ENCODE peak calls at places on chromosomes 13 and 19, in four cellular contexts. One of them, this sample, is unnamed.

GRCh38 chr19:1355974-1356865 is 27.5 kb upstream of the NDUFS7 start:
- DNase-seq in ascending aorta: no peak
- DNase-seq in heart right ventricle: no peak
- DNase-seq in Jurkat, Clone E6-1: no peak
- DNase-seq in this sample: no peak

GRCh38 chr19:51201712-51202111 is 23.2 kb upstream of the CD33 start:
- DNase-seq in heart right ventricle: no peak
- DNase-seq in ascending aorta: no peak
- DNase-seq in Jurkat, Clone E6-1: no peak
- DNase-seq in this sample: no peak

GRCh38 chr13:102945324-102945815 is 99.5 kb downstream of the ERCC5 start:
- DNase-seq in heart right ventricle: no peak
- DNase-seq in ascending aorta: no peak
- DNase-seq in Jurkat, Clone E6-1: no peak
- DNase-seq in this sample: no peak

GRCh38 chr19:45153339-45154063 is 7.3 kb downstream of the NKPD1 start:
- DNase-seq in Jurkat, Clone E6-1: no peak
- DNase-seq in heart right ventricle: peak
- DNase-seq in ascending aorta: no peak
- DNase-seq in this sample: no peak

GRCh38 chr19:35852029-35852780 is at the start of gene NPHS1:
- DNase-seq in Jurkat, Clone E6-1: no peak
- DNase-seq in heart right ventricle: no peak
- DNase-seq in ascending aorta: no peak
- DNase-seq in this sample: no peak

GRCh38 chr13:21537105-21537504 is 66.9 kb downstream of the MICU2 start:
- DNase-seq in ascending aorta: no peak
- DNase-seq in Jurkat, Clone E6-1: no peak
- DNase-seq in heart right ventricle: no peak
- DNase-seq in this sample: no peak

GRCh38 chr13:40668335-40668734 is 1.9 kb upstream of the FOXO1 start:
- DNase-seq in Jurkat, Clone E6-1: peak
- DNase-seq in ascending aorta: no peak
- DNase-seq in heart right ventricle: peak
- DNase-seq in this sample: no peak

GRCh38 chr13:29516880-29517279 is 78.6 kb downstream of the SLC7A1 start:
- DNase-seq in Jurkat, Clone E6-1: no peak
- DNase-seq in heart right ventricle: no peak
- DNase-seq in ascending aorta: no peak
- DNase-seq in this sample: no peak

GRCh38 chr13:51222510-51223283 is 499 bp downstream of the FAM124A start:
- DNase-seq in Jurkat, Clone E6-1: peak
- DNase-seq in ascending aorta: no peak
- DNase-seq in heart right ventricle: no peak
- DNase-seq in this sample: no peak

GRCh38 chr13:50161052-50161451 is 145.8 kb downstream of the KCNRG start:
- DNase-seq in heart right ventricle: no peak
- DNase-seq in ascending aorta: no peak
- DNase-seq in Jurkat, Clone E6-1: no peak
- DNase-seq in this sample: no peak

GRCh38 chr19:53112286-53112685 is 9.1 kb upstream of the ZNF160 start:
- DNase-seq in Jurkat, Clone E6-1: no peak
- DNase-seq in heart right ventricle: no peak
- DNase-seq in ascending aorta: no peak
- DNase-seq in this sample: no peak

GRCh38 chr13:98370806-98371553 is 193.9 kb upstream of the RNF113B start:
- DNase-seq in ascending aorta: no peak
- DNase-seq in Jurkat, Clone E6-1: no peak
- DNase-seq in heart right ventricle: peak
- DNase-seq in this sample: peak

GRCh38 chr13:80988752-80989151 is 647.8 kb upstream of the SPRY2 start:
- DNase-seq in ascending aorta: no peak
- DNase-seq in heart right ventricle: no peak
- DNase-seq in Jurkat, Clone E6-1: no peak
- DNase-seq in this sample: no peak

GRCh38 chr19:3698386-3698950 is 1.8 kb downstream of the PIP5K1C start:
- DNase-seq in ascending aorta: no peak
- DNase-seq in Jurkat, Clone E6-1: no peak
- DNase-seq in heart right ventricle: no peak
- DNase-seq in this sample: no peak

GRCh38 chr19:51691122-51692064 is 1.7 kb upstream of the SPACA6 start:
- DNase-seq in Jurkat, Clone E6-1: no peak
- DNase-seq in ascending aorta: no peak
- DNase-seq in heart right ventricle: no peak
- DNase-seq in this sample: peak

GRCh38 chr19:47725759-47726401 is 12.7 kb downstream of the EHD2 start:
- DNase-seq in Jurkat, Clone E6-1: no peak
- DNase-seq in heart right ventricle: no peak
- DNase-seq in ascending aorta: no peak
- DNase-seq in this sample: no peak

GRCh38 chr19:19406878-19407639 is 1.6 kb downstream of the GATAD2A start:
- DNase-seq in heart right ventricle: no peak
- DNase-seq in ascending aorta: no peak
- DNase-seq in Jurkat, Clone E6-1: no peak
- DNase-seq in this sample: no peak

GRCh38 chr13:92537485-92537884 is 689.1 kb upstream of the GPC6 start:
- DNase-seq in heart right ventricle: no peak
- DNase-seq in ascending aorta: no peak
- DNase-seq in Jurkat, Clone E6-1: no peak
- DNase-seq in this sample: no peak

GRCh38 chr13:85659493-85659892 is 139.7 kb downstream of the SLITRK6 start:
- DNase-seq in heart right ventricle: no peak
- DNase-seq in ascending aorta: no peak
- DNase-seq in Jurkat, Clone E6-1: no peak
- DNase-seq in this sample: no peak

GRCh38 chr13:110419391-110419791 is 112.3 kb downstream of the COL4A2 start:
- DNase-seq in ascending aorta: no peak
- DNase-seq in heart right ventricle: no peak
- DNase-seq in Jurkat, Clone E6-1: no peak
- DNase-seq in this sample: peak

GRCh38 chr13:63208811-63209210 is 1793.2 kb upstream of the PCDH20 start:
- DNase-seq in heart right ventricle: no peak
- DNase-seq in Jurkat, Clone E6-1: no peak
- DNase-seq in ascending aorta: no peak
- DNase-seq in this sample: no peak

GRCh38 chr19:1852294-1852646 is 4.0 kb upstream of the REXO1 start:
- DNase-seq in Jurkat, Clone E6-1: no peak
- DNase-seq in heart right ventricle: no peak
- DNase-seq in ascending aorta: no peak
- DNase-seq in this sample: no peak

GRCh38 chr19:51571599-51571998 is 516 bp downstream of the ZNF175 start:
- DNase-seq in Jurkat, Clone E6-1: no peak
- DNase-seq in heart right ventricle: no peak
- DNase-seq in ascending aorta: no peak
- DNase-seq in this sample: no peak

GRCh38 chr13:112447761-112448603 is 71.8 kb downstream of the SPACA7 start:
- DNase-seq in heart right ventricle: no peak
- DNase-seq in Jurkat, Clone E6-1: no peak
- DNase-seq in ascending aorta: no peak
- DNase-seq in this sample: no peak

GRCh38 chr19:53877361-53877766 is 4.6 kb upstream of the PRKCG start:
- DNase-seq in ascending aorta: no peak
- DNase-seq in heart right ventricle: no peak
- DNase-seq in Jurkat, Clone E6-1: no peak
- DNase-seq in this sample: no peak

GRCh38 chr13:100987993-100988392 is 313.4 kb upstream of the TMTC4 start:
- DNase-seq in Jurkat, Clone E6-1: no peak
- DNase-seq in ascending aorta: no peak
- DNase-seq in heart right ventricle: no peak
- DNase-seq in this sample: no peak

GRCh38 chr13:51997641-51998330 is 13.5 kb downstream of the ATP7B start:
- DNase-seq in ascending aorta: no peak
- DNase-seq in heart right ventricle: no peak
- DNase-seq in Jurkat, Clone E6-1: no peak
- DNase-seq in this sample: no peak

GRCh38 chr13:90238433-90238832 is 1109.1 kb upstream of the MIR17HG start:
- DNase-seq in Jurkat, Clone E6-1: no peak
- DNase-seq in ascending aorta: no peak
- DNase-seq in heart right ventricle: no peak
- DNase-seq in this sample: no peak

GRCh38 chr19:33280351-33280921 is 21.9 kb downstream of the CEBPA start:
- DNase-seq in Jurkat, Clone E6-1: no peak
- DNase-seq in ascending aorta: no peak
- DNase-seq in heart right ventricle: no peak
- DNase-seq in this sample: no peak

GRCh38 chr13:60509601-60510386 is 112.8 kb downstream of the TDRD3 start:
- DNase-seq in ascending aorta: no peak
- DNase-seq in Jurkat, Clone E6-1: no peak
- DNase-seq in heart right ventricle: no peak
- DNase-seq in this sample: no peak

GRCh38 chr13:90395348-90395747 is 952.1 kb upstream of the MIR17HG start:
- DNase-seq in Jurkat, Clone E6-1: no peak
- DNase-seq in heart right ventricle: no peak
- DNase-seq in ascending aorta: no peak
- DNase-seq in this sample: no peak

GRCh38 chr13:98352226-98352625 is 175.2 kb upstream of the RNF113B start:
- DNase-seq in ascending aorta: no peak
- DNase-seq in Jurkat, Clone E6-1: no peak
- DNase-seq in heart right ventricle: no peak
- DNase-seq in this sample: no peak

GRCh38 chr19:40596608-40597328 is 4.4 kb upstream of the LTBP4 start:
- DNase-seq in ascending aorta: no peak
- DNase-seq in heart right ventricle: peak
- DNase-seq in Jurkat, Clone E6-1: no peak
- DNase-seq in this sample: no peak

DNA sequence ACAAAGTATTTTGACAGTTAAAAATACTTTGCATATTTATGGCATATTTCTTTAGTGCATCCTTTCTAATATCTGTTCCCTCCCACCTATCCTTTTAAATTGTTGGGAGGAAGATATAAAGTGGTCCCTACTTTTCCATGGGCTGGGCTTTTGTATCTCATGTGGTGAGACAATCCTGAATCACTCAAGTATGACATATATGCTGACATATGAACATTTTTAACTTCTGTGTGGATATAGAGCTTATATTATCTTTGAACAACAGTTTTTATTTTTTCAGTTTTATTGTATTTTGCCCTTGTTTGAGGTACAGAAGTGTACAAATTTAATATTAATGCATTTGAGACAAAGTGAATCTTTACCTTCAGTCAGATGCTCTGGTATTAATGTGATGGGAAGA is 3.4 kb downstream of the ZMYM2 start:
- DNase-seq in ascending aorta: no peak
- DNase-seq in Jurkat, Clone E6-1: no peak
- DNase-seq in heart right ventricle: no peak
- DNase-seq in this sample: no peak
- H3K4me3 ChIP-seq in ascending aorta: no peak
- H3K4me3 ChIP-seq in Jurkat, Clone E6-1: no peak
- H3K4me3 ChIP-seq in heart right ventricle: no peak
- H3K4me3 ChIP-seq in this sample: no peak

DNA sequence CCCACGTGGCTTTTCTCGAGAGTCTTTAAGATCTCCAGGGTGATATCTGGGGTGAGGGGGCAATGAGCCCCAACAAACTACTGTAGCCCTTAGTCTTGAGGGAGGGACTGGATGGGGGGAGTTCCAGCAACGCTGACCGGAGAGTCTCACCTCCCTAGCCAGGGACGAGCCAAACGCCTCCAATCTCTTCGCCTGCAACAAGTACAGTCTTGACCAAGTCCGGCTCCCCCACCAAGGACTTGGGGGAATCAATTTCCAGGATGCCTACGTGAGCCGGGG is 442 bp downstream of the CCDC8 start:
- DNase-seq in Jurkat, Clone E6-1: no peak
- DNase-seq in heart right ventricle: no peak
- DNase-seq in ascending aorta: no peak
- DNase-seq in this sample: no peak
- H3K4me3 ChIP-seq in Jurkat, Clone E6-1: no peak
- H3K4me3 ChIP-seq in heart right ventricle: peak
- H3K4me3 ChIP-seq in ascending aorta: peak
- H3K4me3 ChIP-seq in this sample: peak

DNA sequence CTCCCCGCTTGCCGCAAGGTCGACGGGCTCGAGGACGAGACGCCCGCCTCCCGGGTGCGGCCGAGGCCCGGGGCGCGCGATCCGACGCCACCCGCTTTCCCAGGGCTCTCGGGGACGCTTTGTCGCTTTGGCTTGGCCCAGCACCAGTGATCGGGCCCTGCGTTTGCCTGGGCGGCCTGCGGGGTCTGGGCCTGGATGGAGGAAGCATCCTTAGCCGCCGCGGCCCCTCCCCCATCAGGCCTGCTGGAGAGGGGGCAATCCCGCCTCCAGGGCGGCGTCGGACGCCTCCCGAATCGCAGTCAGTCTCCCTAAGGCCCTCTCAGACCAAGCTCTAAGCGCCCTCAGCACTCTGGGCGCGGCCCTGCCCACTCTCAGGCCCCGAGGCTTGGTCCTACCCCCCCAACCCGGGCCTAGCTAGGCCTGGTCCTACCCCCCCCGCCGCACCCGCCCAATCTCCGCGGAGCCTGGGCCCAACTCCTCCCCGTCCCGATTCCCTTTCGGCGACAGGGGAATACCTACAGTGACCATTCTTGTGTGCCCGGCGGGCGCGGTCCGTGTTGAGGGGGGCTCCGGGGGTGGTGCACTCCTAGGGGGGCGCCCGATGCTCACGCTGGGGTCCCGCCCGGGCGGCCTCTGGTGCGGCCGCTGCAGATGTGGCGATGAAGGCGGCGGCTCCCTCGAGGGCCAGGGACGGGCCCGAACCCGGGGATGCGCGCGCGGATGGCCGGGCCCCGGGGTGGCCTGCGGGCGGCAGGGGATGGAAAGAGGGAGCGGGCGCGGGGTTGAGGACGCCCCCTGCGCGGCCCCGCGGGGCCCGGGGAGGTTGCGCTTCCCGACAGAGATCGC is 542 bp downstream of the ELAVL3 start:
- DNase-seq in heart right ventricle: no peak
- DNase-seq in ascending aorta: no peak
- DNase-seq in Jurkat, Clone E6-1: no peak
- DNase-seq in this sample: no peak
- H3K4me3 ChIP-seq in heart right ventricle: peak
- H3K4me3 ChIP-seq in ascending aorta: peak
- H3K4me3 ChIP-seq in Jurkat, Clone E6-1: no peak
- H3K4me3 ChIP-seq in this sample: no peak

DNA sequence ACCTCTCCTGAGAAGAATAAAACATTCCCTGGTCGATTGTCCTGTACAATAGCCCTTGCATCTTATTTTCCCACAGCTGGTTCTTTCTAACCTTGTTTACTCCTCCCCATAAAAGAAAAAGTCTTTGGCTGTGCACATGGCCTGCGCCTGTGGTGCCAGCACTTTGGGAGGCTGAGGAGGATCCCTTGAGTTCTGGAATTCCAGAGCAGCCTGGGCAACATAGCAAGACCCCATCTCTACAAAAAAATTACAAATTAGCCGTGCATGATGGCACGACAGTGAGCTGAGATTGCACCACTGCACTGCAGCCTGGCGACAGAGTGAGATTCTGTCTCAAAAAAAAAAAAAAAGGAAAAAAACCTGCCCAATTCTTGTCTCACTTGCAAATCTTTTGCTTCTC is 7.2 kb upstream of the NUP62 start:
- DNase-seq in ascending aorta: no peak
- DNase-seq in Jurkat, Clone E6-1: no peak
- DNase-seq in heart right ventricle: no peak
- DNase-seq in this sample: no peak
- H3K4me3 ChIP-seq in ascending aorta: no peak
- H3K4me3 ChIP-seq in Jurkat, Clone E6-1: no peak
- H3K4me3 ChIP-seq in heart right ventricle: no peak
- H3K4me3 ChIP-seq in this sample: no peak

This sample was measured in SJSA1.